ENCODE peak calls at places on chromosomes 5 and 9, in six cellular contexts. E, I, W, Y, N and U are unnamed samples.

GRCh38 chr5:136906545-136906944 is 541.2 kb upstream of the TRPC7 start:
- DNase-seq in E (no peak), I (no peak), W (no peak), Y (no peak), N (no peak), U (no peak)

GRCh38 chr5:146529984-146530383 is 14.0 kb upstream of the GPR151 start:
- DNase-seq in E (no peak), I (no peak), W (no peak), Y (no peak), N (no peak), U (no peak)

GRCh38 chr9:27701664-27702063 is 128.4 kb upstream of the C9orf72 start:
- DNase-seq in E (no peak), I (no peak), W (no peak), Y (no peak), N (no peak), U (no peak)

GRCh38 chr9:71472400-71472799 is 295.9 kb downstream of the CEMIP2 start:
- DNase-seq in E (no peak), I (no peak), W (no peak), Y (no peak), N (no peak), U (no peak)

GRCh38 chr5:6634327-6634713 is 1.1 kb downstream of the SRD5A1 start:
- DNase-seq in E (no peak), I (no peak), W (no peak), Y (no peak), N (peak; percentile 21), U (no peak)

GRCh38 chr5:94776167-94776566 is 157.7 kb downstream of the SLF1 start:
- DNase-seq in E (no peak), I (no peak), W (no peak), Y (no peak), N (no peak), U (peak; percentile 26)

GRCh38 chr9:127049044-127049443 is 73.4 kb downstream of the ANGPTL2 start:
- DNase-seq in E (peak; percentile 49), I (peak; percentile 98), W (no peak), Y (peak; percentile 43), N (peak; percentile 89), U (no peak)

GRCh38 chr9:73816905-73817304 is 665.2 kb downstream of the ANXA1 start:
- DNase-seq in E (no peak), I (no peak), W (no peak), Y (no peak), N (no peak), U (no peak)

GRCh38 chr5:166758151-166758550 is 1533.3 kb upstream of the WWC1 start:
- DNase-seq in E (no peak), I (no peak), W (no peak), Y (no peak), N (peak; percentile 37), U (no peak)